ENCODE peak calls at places on chromosome 15, in ten cellular contexts. One of them, this sample, is unnamed. For H3K4me1, the result is how much of the 10 kb centered on the place peaks cover.

GRCh38 chr15:74541494-74542191 is 623 bp downstream of the ARID3B start:
- DNase-seq in PC-3: peak
- DNase-seq in H1: peak
- DNase-seq in fibroblast of lung: peak
- DNase-seq in astrocyte: peak
- DNase-seq in left lung: no peak
- DNase-seq in transverse colon: peak
- DNase-seq in stomach: peak
- DNase-seq in CD8-positive, alpha-beta T cell: peak
- DNase-seq in left ventricle myocardium inferior: no peak
- DNase-seq in this sample: peak

GRCh38 chr15:59222106-59222505 is 15.5 kb downstream of the LDHAL6B start:
- DNase-seq in transverse colon: no peak
- DNase-seq in left ventricle myocardium inferior: no peak
- DNase-seq in astrocyte: peak
- DNase-seq in H1: no peak
- DNase-seq in CD8-positive, alpha-beta T cell: no peak
- DNase-seq in fibroblast of lung: peak
- DNase-seq in PC-3: peak
- DNase-seq in left lung: no peak
- DNase-seq in stomach: no peak
- DNase-seq in this sample: no peak

GRCh38 chr15:58498821-58499580 is 67.2 kb downstream of the LIPC start:
- DNase-seq in left ventricle myocardium inferior: no peak
- DNase-seq in CD8-positive, alpha-beta T cell: no peak
- DNase-seq in fibroblast of lung: peak
- DNase-seq in astrocyte: peak
- DNase-seq in H1: no peak
- DNase-seq in stomach: no peak
- DNase-seq in transverse colon: no peak
- DNase-seq in left lung: no peak
- DNase-seq in PC-3: no peak
- DNase-seq in this sample: no peak

GRCh38 chr15:39145854-39146253 is 435.0 kb upstream of the THBS1 start:
- DNase-seq in CD8-positive, alpha-beta T cell: no peak
- DNase-seq in left ventricle myocardium inferior: no peak
- DNase-seq in stomach: no peak
- DNase-seq in transverse colon: no peak
- DNase-seq in H1: no peak
- DNase-seq in astrocyte: peak
- DNase-seq in left lung: no peak
- DNase-seq in PC-3: peak
- DNase-seq in fibroblast of lung: peak
- DNase-seq in this sample: no peak

GRCh38 chr15:31221936-31222515 is 104.6 kb upstream of the KLF13 start:
- DNase-seq in astrocyte: no peak
- DNase-seq in H1: no peak
- DNase-seq in stomach: no peak
- DNase-seq in left ventricle myocardium inferior: no peak
- DNase-seq in CD8-positive, alpha-beta T cell: no peak
- DNase-seq in PC-3: no peak
- DNase-seq in left lung: peak
- DNase-seq in transverse colon: no peak
- DNase-seq in fibroblast of lung: no peak
- DNase-seq in this sample: no peak

GRCh38 chr15:22227411-22227810 is 147.1 kb downstream of the OR4M2 start:
- DNase-seq in left lung: no peak
- DNase-seq in astrocyte: no peak
- DNase-seq in stomach: no peak
- DNase-seq in H1: no peak
- DNase-seq in CD8-positive, alpha-beta T cell: no peak
- DNase-seq in transverse colon: no peak
- DNase-seq in PC-3: no peak
- DNase-seq in left ventricle myocardium inferior: no peak
- DNase-seq in fibroblast of lung: no peak
- DNase-seq in this sample: no peak

GRCh38 chr15:75446146-75446545 is 5.3 kb downstream of the SIN3A start:
- DNase-seq in H1: no peak
- DNase-seq in left ventricle myocardium inferior: no peak
- DNase-seq in CD8-positive, alpha-beta T cell: no peak
- DNase-seq in astrocyte: no peak
- DNase-seq in left lung: no peak
- DNase-seq in fibroblast of lung: no peak
- DNase-seq in stomach: no peak
- DNase-seq in transverse colon: no peak
- DNase-seq in PC-3: no peak
- DNase-seq in this sample: no peak

GRCh38 chr15:69685524-69686452 is 233.2 kb downstream of the RPLP1 start:
- DNase-seq in stomach: no peak
- DNase-seq in transverse colon: peak
- DNase-seq in left lung: no peak
- DNase-seq in CD8-positive, alpha-beta T cell: no peak
- DNase-seq in astrocyte: no peak
- DNase-seq in fibroblast of lung: no peak
- DNase-seq in PC-3: no peak
- DNase-seq in H1: no peak
- DNase-seq in left ventricle myocardium inferior: no peak
- DNase-seq in this sample: no peak

GRCh38 chr15:66097151-66098018 is 156.2 kb downstream of the MEGF11 start:
- DNase-seq in left ventricle myocardium inferior: no peak
- DNase-seq in astrocyte: no peak
- DNase-seq in PC-3: no peak
- DNase-seq in H1: no peak
- DNase-seq in stomach: no peak
- DNase-seq in left lung: no peak
- DNase-seq in fibroblast of lung: no peak
- DNase-seq in CD8-positive, alpha-beta T cell: no peak
- DNase-seq in transverse colon: no peak
- DNase-seq in this sample: no peak

GRCh38 chr15:34691024-34691423 is 63.8 kb downstream of the GJD2 start:
- DNase-seq in astrocyte: no peak
- DNase-seq in left ventricle myocardium inferior: no peak
- DNase-seq in stomach: no peak
- DNase-seq in PC-3: peak
- DNase-seq in fibroblast of lung: peak
- DNase-seq in left lung: no peak
- DNase-seq in transverse colon: no peak
- DNase-seq in H1: no peak
- DNase-seq in CD8-positive, alpha-beta T cell: no peak
- DNase-seq in this sample: no peak

GRCh38 chr15:26971303-26972018 is 480 bp downstream of the GABRG3 start:
- DNase-seq in PC-3: no peak
- DNase-seq in left ventricle myocardium inferior: no peak
- DNase-seq in fibroblast of lung: peak
- DNase-seq in stomach: no peak
- DNase-seq in CD8-positive, alpha-beta T cell: no peak
- DNase-seq in transverse colon: no peak
- DNase-seq in astrocyte: no peak
- DNase-seq in left lung: peak
- DNase-seq in H1: peak
- DNase-seq in this sample: no peak

GRCh38 chr15:43792761-43793493 is 807 bp downstream of the SERF2 start:
- DNase-seq in left lung: no peak
- DNase-seq in fibroblast of lung: peak
- DNase-seq in astrocyte: no peak
- DNase-seq in transverse colon: peak
- DNase-seq in stomach: no peak
- DNase-seq in left ventricle myocardium inferior: no peak
- DNase-seq in H1: no peak
- DNase-seq in PC-3: peak
- DNase-seq in CD8-positive, alpha-beta T cell: no peak
- DNase-seq in this sample: peak

DNA sequence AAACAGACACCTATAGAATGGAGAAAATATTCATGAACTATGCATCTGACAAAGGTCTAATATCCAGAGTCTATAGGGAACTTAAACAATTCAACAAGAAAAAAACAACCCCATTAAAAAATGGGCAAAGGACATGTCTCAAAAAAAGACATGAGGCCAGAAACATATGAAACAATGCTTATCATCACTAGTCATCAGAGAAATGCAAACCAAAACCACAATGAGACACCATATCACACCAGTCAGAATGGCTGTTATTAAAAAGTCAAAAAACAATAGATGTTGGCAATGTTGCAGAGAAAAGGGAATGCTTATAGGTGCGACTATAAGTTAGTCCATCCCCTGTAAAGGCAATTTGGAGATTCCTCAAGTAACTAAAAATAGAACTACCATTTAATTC is 11.4 kb upstream of the HDGFL3 start:
- DNase-seq in left lung: no peak
- DNase-seq in stomach: no peak
- DNase-seq in left ventricle myocardium inferior: no peak
- DNase-seq in PC-3: peak
- DNase-seq in fibroblast of lung: peak
- DNase-seq in astrocyte: no peak
- DNase-seq in transverse colon: no peak
- DNase-seq in H1: no peak
- DNase-seq in CD8-positive, alpha-beta T cell: no peak
- DNase-seq in this sample: no peak
- TF ChIP-seq CTCF in left lung: no peak
- TF ChIP-seq CTCF in stomach: no peak
- TF ChIP-seq CTCF in left ventricle myocardium inferior: no peak
- TF ChIP-seq CTCF in PC-3: no peak
- TF ChIP-seq CTCF in fibroblast of lung: no peak
- TF ChIP-seq CTCF in astrocyte: no peak
- TF ChIP-seq CTCF in transverse colon: no peak
- TF ChIP-seq CTCF in H1: no peak
- TF ChIP-seq CTCF in CD8-positive, alpha-beta T cell: no peak
- TF ChIP-seq CTCF in this sample: no peak

DNA sequence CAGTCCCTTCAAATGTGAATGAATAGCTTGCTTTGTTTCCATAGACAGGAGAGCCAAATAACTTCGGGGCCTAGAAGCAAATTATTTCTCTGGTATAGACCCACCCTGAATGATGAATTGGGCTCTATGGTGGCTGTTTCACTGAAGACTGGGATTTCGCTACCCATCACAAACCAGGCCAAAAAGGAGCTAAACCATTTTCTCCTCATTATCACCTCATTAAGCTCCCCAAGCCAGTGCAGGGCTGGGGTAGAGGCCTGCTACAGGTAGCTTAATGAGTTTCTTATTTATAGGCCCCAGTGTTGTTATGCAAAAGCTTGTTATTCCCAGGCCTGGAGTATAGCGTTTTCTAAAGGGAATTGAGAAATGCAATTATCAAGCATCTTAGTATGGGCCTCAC is 494.2 kb upstream of the DPH6 start:
- DNase-seq in fibroblast of lung: no peak
- DNase-seq in stomach: no peak
- DNase-seq in astrocyte: no peak
- DNase-seq in transverse colon: no peak
- DNase-seq in left ventricle myocardium inferior: no peak
- DNase-seq in PC-3: no peak
- DNase-seq in left lung: no peak
- DNase-seq in H1: no peak
- DNase-seq in CD8-positive, alpha-beta T cell: no peak
- DNase-seq in this sample: no peak
- H3K4me1 ChIP-seq in fibroblast of lung: under half
- H3K4me1 ChIP-seq in stomach: under half
- H3K4me1 ChIP-seq in astrocyte: under half
- H3K4me1 ChIP-seq in transverse colon: under half
- H3K4me1 ChIP-seq in left ventricle myocardium inferior: under half
- H3K4me1 ChIP-seq in PC-3: under half
- H3K4me1 ChIP-seq in left lung: under half
- H3K4me1 ChIP-seq in H1: under half
- H3K4me1 ChIP-seq in CD8-positive, alpha-beta T cell: under half
- H3K4me1 ChIP-seq in this sample: under half

DNA sequence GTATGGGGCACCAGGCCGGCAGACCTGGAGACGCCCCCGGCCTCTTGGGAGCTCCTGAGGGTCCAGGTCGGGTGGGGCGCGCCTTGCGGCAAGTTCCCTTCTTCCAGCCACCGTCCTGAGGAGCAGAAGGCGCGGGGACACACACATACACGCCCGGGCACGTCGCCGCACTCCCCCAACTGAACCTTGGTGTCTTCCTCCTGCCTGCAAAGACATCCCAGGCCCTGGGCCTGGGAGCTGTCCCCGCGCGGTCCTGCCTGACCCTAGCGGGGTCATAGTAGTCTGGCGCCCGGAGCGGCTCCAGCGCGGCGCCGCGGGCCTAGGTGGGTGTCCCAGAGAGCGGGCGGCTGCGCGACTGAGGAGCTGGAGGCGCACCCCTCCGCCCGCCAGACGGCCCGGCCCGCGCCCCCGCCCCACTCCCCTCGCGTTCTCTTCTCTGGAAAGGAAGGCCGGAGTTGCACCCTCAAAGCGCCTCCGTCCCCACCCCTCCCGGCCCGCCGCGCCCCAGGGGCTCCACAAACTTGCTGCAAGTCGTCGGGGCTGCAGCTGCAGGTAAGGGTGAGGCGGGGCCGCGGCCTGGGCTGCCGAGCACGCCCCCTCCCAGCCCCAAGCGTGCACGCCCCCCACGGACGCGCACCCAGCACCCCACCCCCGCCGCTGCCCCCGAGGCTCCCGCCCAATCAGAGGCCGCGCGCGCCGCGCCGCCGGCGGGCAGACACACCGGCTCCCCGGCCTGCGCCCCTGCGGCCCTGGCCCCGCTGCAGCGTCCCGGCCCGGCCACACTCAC is 186.0 kb upstream of the LINGO1 start:
- DNase-seq in PC-3: no peak
- DNase-seq in left ventricle myocardium inferior: no peak
- DNase-seq in stomach: no peak
- DNase-seq in left lung: no peak
- DNase-seq in H1: peak
- DNase-seq in astrocyte: no peak
- DNase-seq in transverse colon: no peak
- DNase-seq in fibroblast of lung: no peak
- DNase-seq in CD8-positive, alpha-beta T cell: no peak
- DNase-seq in this sample: no peak
- H3K4me3 ChIP-seq in PC-3: no peak
- H3K4me3 ChIP-seq in left ventricle myocardium inferior: peak
- H3K4me3 ChIP-seq in stomach: peak
- H3K4me3 ChIP-seq in left lung: no peak
- H3K4me3 ChIP-seq in H1: peak
- H3K4me3 ChIP-seq in astrocyte: no peak
- H3K4me3 ChIP-seq in transverse colon: peak
- H3K4me3 ChIP-seq in fibroblast of lung: no peak
- H3K4me3 ChIP-seq in CD8-positive, alpha-beta T cell: no peak
- H3K4me3 ChIP-seq in this sample: no peak

DNA sequence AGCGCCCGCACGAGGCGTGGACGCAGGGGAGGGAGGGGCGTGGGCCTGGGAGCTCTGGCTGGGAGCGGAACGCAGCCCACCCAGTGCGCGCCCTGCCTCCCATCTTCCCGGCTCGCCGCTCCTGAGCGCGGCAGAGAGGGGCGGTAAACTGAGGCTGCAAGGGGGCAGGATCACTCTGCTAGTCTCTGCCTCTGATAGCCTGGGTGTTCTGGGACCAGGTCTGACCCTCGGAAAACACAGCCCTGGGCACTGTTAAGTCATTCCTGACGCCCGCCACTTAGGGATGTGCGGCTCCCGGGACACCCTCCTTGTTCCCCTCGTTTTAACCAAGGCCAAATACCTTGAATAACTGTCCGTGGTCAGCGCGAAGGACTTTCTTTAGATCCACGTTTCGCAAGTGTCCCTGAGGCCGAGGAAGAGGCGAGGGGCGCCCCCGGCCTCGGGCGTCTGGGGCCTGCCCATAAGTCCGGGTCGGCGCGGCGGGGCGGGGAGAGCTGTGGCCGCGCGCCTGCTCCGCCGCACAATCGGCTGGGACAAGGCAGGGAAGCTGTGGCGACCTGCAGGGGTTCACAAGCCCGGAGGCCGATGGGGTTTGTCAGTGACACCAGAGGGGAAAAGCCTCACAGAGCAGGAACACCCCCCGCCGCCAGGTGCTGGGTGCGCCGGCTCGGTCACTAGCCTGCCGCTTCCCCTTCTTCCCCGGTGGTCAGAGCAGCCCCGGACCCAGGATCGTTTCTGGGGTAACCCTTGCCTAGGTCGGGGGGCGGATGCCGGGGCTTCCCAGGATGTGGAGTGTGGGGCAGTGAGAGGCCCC is 1.5 kb downstream of the ITPKA start:
- DNase-seq in PC-3: no peak
- DNase-seq in left ventricle myocardium inferior: no peak
- DNase-seq in CD8-positive, alpha-beta T cell: no peak
- DNase-seq in H1: peak
- DNase-seq in fibroblast of lung: no peak
- DNase-seq in stomach: peak
- DNase-seq in transverse colon: no peak
- DNase-seq in left lung: peak
- DNase-seq in astrocyte: no peak
- DNase-seq in this sample: peak
- TF ChIP-seq CTCF in PC-3: no peak
- TF ChIP-seq CTCF in left ventricle myocardium inferior: no peak
- TF ChIP-seq CTCF in CD8-positive, alpha-beta T cell: no peak
- TF ChIP-seq CTCF in H1: no peak
- TF ChIP-seq CTCF in fibroblast of lung: no peak
- TF ChIP-seq CTCF in stomach: no peak
- TF ChIP-seq CTCF in transverse colon: no peak
- TF ChIP-seq CTCF in left lung: no peak
- TF ChIP-seq CTCF in astrocyte: no peak
- TF ChIP-seq CTCF in this sample: no peak

This sample was measured in mucosa of descending colon.